ENCODE peak calls at places on chromosomes 2 and 18, in eight cellular contexts. V is pons; D is AG08395; A is activated T-cell treated with anti-CD3 and anti-CD28 coated beads for 24 hours; S is naive thymus-derived CD8-positive, alpha-beta T cell; Z is WTC11; I is HCEC 1CT; L is small intestine. X is an unnamed sample.

GRCh38 chr18:61199131-61199903 is 133.9 kb upstream of the CDH20 start:
- DNase-seq in S (no peak), I (no peak), V (no peak), A (no peak), Z (no peak), L (no peak), D (peak), X (no peak)

GRCh38 chr2:17518212-17519154 is at the start of gene RAD51AP2:
- DNase-seq in D (peak), L (peak), I (peak), Z (peak), V (peak), A (no peak), S (no peak), X (peak)

GRCh38 chr2:237964578-237965404 is 2.0 kb upstream of the UBE2F start:
- DNase-seq in D (no peak), I (peak), S (no peak), Z (no peak), A (no peak), V (no peak), L (peak), X (no peak)

GRCh38 chr2:675982-676646 is 1.1 kb downstream of the TMEM18 start:
- DNase-seq in I (peak), V (peak), S (peak), A (no peak), L (peak), D (peak), Z (peak), X (peak)

GRCh38 chr2:42474765-42475454 is 18.9 kb downstream of the KCNG3 start:
- DNase-seq in A (no peak), D (no peak), I (no peak), S (no peak), Z (no peak), L (peak), V (no peak), X (no peak)

GRCh38 chr2:175293776-175294175 is 112.3 kb upstream of the ATP5MC3 start:
- DNase-seq in L (no peak), I (no peak), V (no peak), S (no peak), A (no peak), Z (no peak), D (no peak), X (no peak)

GRCh38 chr2:88563134-88563533 is 64.1 kb downstream of the EIF2AK3 start:
- DNase-seq in S (no peak), L (no peak), V (no peak), A (no peak), D (no peak), I (no peak), Z (no peak), X (no peak)

GRCh38 chr18:28411806-28412205 is 234.9 kb upstream of the CDH2 start:
- DNase-seq in I (peak), Z (no peak), V (peak), A (no peak), L (no peak), D (peak), S (no peak), X (no peak)

X was measured in GM10248.